ENCODE peak calls at places on chromosomes 13 and 19, in five cellular contexts. H, P, O, L and N are unnamed samples.

GRCh38 chr19:45733160-45733810 is at the start of gene MEIOSIN:
- DNase-seq in P (no peak), O (no peak), L (no peak), H (no peak), N (no peak)

GRCh38 chr19:29491995-29492577 is 33.7 kb upstream of the VSTM2B start:
- DNase-seq in P (no peak), O (no peak), H (peak), L (no peak), N (no peak)

GRCh38 chr13:48862572-48862971 is 113.1 kb upstream of the FNDC3A start:
- DNase-seq in H (no peak), P (no peak), O (no peak), L (no peak), N (no peak)

GRCh38 chr19:17049711-17050280 is 23.2 kb upstream of the CPAMD8 start:
- DNase-seq in P (no peak), O (peak), L (peak), H (no peak), N (no peak)

GRCh38 chr13:34867590-34867989 is 74.5 kb upstream of the NBEA start:
- DNase-seq in L (no peak), H (no peak), O (no peak), P (no peak), N (no peak)

GRCh38 chr13:72125561-72125960 is 258.6 kb upstream of the DACH1 start:
- DNase-seq in H (no peak), P (no peak), O (no peak), L (no peak), N (no peak)

GRCh38 chr19:5360003-5360820 is 19.6 kb upstream of the PTPRS start:
- DNase-seq in P (no peak), O (no peak), H (no peak), L (no peak), N (no peak)

GRCh38 chr13:28574617-28575142 is 79.8 kb upstream of the FLT1 start:
- DNase-seq in O (peak), L (peak), P (no peak), H (no peak), N (no peak)

GRCh38 chr13:25725104-25725503 is 326.7 kb downstream of the SHISA2 start:
- DNase-seq in L (no peak), H (no peak), P (no peak), O (no peak), N (no peak)

GRCh38 chr13:49371943-49372636 is 71.8 kb downstream of the CAB39L start:
- DNase-seq in P (no peak), L (no peak), O (no peak), H (no peak), N (no peak)

GRCh38 chr13:72384879-72385278 is 342.6 kb downstream of the MZT1 start:
- DNase-seq in P (no peak), O (no peak), H (no peak), L (peak), N (no peak)

GRCh38 chr13:27920677-27921420 is 1.0 kb downstream of the PDX1 start:
- DNase-seq in H (no peak), L (no peak), P (no peak), O (no peak), N (no peak)

GRCh38 chr13:25679154-25679553 is 307.4 kb downstream of the ATP8A2 start:
- DNase-seq in H (no peak), P (no peak), L (no peak), O (no peak), N (no peak)

GRCh38 chr19:16423891-16424290 is 47.9 kb downstream of the EPS15L1 start:
- DNase-seq in L (no peak), P (no peak), O (no peak), H (no peak), N (no peak)

GRCh38 chr13:99103536-99103935 is 97.1 kb upstream of the UBAC2 start:
- DNase-seq in O (no peak), L (no peak), P (no peak), H (no peak), N (no peak)

GRCh38 chr19:34088292-34088691 is 84.0 kb upstream of the LSM14A start:
- DNase-seq in O (no peak), P (no peak), L (no peak), H (no peak), N (no peak)

GRCh38 chr13:40433577-40433976 is 232.9 kb downstream of the FOXO1 start:
- DNase-seq in L (no peak), H (no peak), P (no peak), O (no peak), N (no peak)

GRCh38 chr13:73995752-73996151 is 138.5 kb downstream of the KLF12 start:
- DNase-seq in H (no peak), L (no peak), O (no peak), P (no peak), N (no peak)

GRCh38 chr19:54325194-54325621 is 12.2 kb upstream of the LILRA5 start:
- DNase-seq in P (no peak), L (peak), O (no peak), H (peak), N (no peak)

GRCh38 chr13:112903606-112904195 is 65.3 kb upstream of the MCF2L start:
- DNase-seq in O (no peak), L (no peak), H (no peak), P (no peak), N (no peak)

GRCh38 chr13:21637296-21637695 is 33.3 kb upstream of the MICU2 start:
- DNase-seq in L (peak), O (no peak), P (no peak), H (peak), N (no peak)

GRCh38 chr13:100300708-100301107 is 211.8 kb downstream of the PCCA start:
- DNase-seq in P (no peak), H (no peak), O (no peak), L (no peak), N (no peak)

GRCh38 chr19:5805465-5806132 is 732 bp downstream of the NRTN start:
- DNase-seq in O (no peak), P (no peak), L (peak), H (peak), N (peak)

GRCh38 chr19:37317403-37318209 is 53.3 kb upstream of the ZNF527 start:
- DNase-seq in L (peak), O (peak), P (peak), H (peak), N (peak)

DNA sequence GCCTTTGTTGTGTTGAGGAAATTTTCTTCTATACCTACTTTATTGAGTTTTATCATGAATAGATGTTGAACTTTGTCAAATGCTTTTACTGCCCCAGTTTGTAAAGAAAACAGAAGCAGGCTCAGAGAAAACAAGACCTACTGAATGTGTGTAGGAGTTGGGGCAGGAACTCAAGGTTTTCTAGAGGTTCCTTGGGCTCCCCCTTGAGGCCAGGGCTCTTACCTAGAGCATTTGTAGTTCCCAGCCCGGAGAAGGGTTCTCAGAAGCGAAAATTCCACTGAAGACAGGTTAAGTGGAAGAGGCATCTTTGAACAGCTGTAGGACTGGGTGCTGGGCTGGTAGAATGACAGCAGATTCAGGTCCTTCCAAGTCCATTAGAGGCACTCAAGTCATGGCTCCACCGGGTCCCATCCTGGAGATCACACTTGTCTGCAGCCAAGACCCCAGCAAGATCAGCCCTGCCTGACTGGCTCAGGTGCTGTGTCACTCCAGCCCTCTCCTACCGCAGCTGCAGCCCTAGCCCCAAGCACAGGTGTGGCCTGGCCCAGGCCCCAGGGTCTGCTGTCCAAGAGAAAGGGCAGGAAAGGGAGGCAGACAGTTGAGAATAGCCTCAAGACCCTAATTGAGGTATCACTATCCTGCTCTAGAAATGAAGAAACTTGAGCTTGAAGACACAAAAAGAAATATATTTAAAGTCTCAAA is 425.5 kb downstream of the PCDH20 start:
- DNase-seq in O (no peak), L (no peak), H (no peak), P (peak), N (no peak)
- TF ChIP-seq CTCF in O (no peak), L (no peak), H (no peak), P (peak), N (no peak)

DNA sequence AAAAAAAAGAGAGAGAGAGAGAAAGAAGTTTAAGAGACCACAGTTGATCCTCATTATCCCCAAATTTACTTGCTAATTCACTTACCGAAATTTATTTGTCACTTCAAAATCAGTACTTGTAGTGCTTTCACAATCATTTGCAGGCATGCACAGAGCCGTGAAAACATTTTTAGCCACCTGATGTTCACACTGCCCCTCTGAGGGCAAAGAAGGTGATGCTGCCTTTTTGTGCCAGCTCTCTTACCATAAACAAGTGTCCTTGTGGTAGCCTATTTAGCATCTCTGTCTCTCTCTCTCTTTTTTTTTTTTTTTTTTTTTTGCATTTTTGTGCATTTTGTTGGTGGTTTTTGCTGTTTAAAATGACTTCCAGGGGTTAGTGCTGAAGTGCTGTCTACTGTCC is 24.0 kb upstream of the CASP14 start:
- DNase-seq in L (peak), P (no peak), O (no peak), H (no peak), N (no peak)
- TF ChIP-seq CTCF in L (no peak), P (peak), O (no peak), H (no peak), N (peak)

DNA sequence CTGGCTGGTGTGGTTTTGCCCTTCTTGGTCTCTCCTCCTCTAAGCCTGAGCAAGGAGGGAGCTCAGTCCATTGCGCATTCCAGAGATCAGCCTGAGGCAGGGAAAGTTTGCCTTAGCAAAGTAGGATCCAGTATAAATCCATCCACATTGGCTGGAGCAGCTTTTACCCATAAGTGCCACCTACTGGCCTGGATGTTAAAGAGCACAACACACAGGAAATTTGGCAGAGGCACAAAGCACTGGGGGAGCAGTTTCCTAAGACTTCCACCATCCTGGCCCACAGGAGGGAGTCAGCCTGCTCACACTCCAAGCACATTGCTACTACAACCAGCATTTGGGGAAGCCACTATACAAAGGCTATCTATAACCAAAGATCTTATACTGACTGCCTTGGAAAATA is 1124.2 kb downstream of the SLITRK1 start:
- DNase-seq in O (no peak), H (no peak), L (peak), P (peak), N (no peak)
- TF ChIP-seq CTCF in O (peak), H (no peak), L (no peak), P (peak), N (peak)

DNA sequence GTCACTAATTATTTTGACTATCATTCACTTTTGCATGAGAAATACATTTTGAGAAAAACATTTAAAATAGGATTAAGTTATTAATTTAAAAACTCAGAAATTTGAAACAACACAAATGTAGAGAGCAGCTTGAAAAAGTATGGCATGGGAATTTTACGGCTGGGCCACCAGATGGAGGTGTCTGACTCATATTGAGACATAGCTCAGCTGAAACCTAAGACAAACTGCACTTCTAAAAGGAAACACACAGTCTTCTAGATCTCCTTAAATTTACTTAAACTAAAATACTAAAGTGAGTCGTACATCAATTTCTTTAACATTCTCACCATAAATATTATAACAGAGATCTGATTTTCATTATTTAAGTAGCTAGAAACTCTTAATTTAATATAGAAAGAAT is 41.9 kb upstream of the POSTN start:
- DNase-seq in L (peak), H (no peak), O (peak), P (no peak), N (no peak)
- TF ChIP-seq CTCF in L (peak), H (peak), O (peak), P (no peak), N (peak)